ENCODE peak calls at places on chromosome 10, in six cellular contexts. R, X, Q, G, P and Y are unnamed samples.

GRCh38 chr10:103739039-103739764 is 116.2 kb downstream of the SH3PXD2A start:
- DNase-seq in R (peak), X (peak), Q (peak), G (peak), P (peak), Y (peak)

GRCh38 chr10:25578061-25578460 is 356.0 kb upstream of the MYO3A start:
- DNase-seq in R (no peak), X (no peak), Q (no peak), G (no peak), P (no peak), Y (no peak)

GRCh38 chr10:129464251-129464650 is 2.8 kb upstream of the MGMT start:
- DNase-seq in R (no peak), X (no peak), Q (no peak), G (no peak), P (no peak), Y (no peak)

GRCh38 chr10:77774940-77775391 is 137.4 kb upstream of the KCNMA1 start:
- DNase-seq in R (no peak), X (peak), Q (no peak), G (no peak), P (no peak), Y (peak)

GRCh38 chr10:102785818-102786217 is 42.1 kb downstream of the WBP1L start:
- DNase-seq in R (no peak), X (peak), Q (no peak), G (peak), P (no peak), Y (no peak)

GRCh38 chr10:78337646-78338391 is 304.2 kb downstream of the RPS24 start:
- DNase-seq in R (peak), X (peak), Q (no peak), G (no peak), P (no peak), Y (no peak)

GRCh38 chr10:31157125-31157983 is 125.7 kb upstream of the ZNF438 start:
- DNase-seq in R (peak), X (peak), Q (peak), G (peak), P (peak), Y (no peak)

GRCh38 chr10:131804551-131805295 is 96.1 kb upstream of the PPP2R2D start:
- DNase-seq in R (no peak), X (no peak), Q (no peak), G (no peak), P (no peak), Y (no peak)

GRCh38 chr10:17029581-17030271 is 99.9 kb downstream of the CUBN start:
- DNase-seq in R (peak), X (peak), Q (no peak), G (peak), P (peak), Y (peak)

GRCh38 chr10:122495406-122496340 is 34.3 kb downstream of the HTRA1 start:
- DNase-seq in R (no peak), X (no peak), Q (peak), G (peak), P (no peak), Y (peak)

GRCh38 chr10:65548046-65548445 is 1377.8 kb upstream of the LRRTM3 start:
- DNase-seq in R (no peak), X (no peak), Q (no peak), G (no peak), P (no peak), Y (peak)

GRCh38 chr10:248307-248706 is 113.1 kb downstream of the ZMYND11 start:
- DNase-seq in R (no peak), X (no peak), Q (no peak), G (no peak), P (no peak), Y (no peak)

GRCh38 chr10:129637841-129638240 is 170.8 kb downstream of the MGMT start:
- DNase-seq in R (no peak), X (no peak), Q (no peak), G (no peak), P (no peak), Y (no peak)

GRCh38 chr10:6603142-6604125 is 23.4 kb upstream of the PRKCQ start:
- DNase-seq in R (no peak), X (no peak), Q (no peak), G (no peak), P (no peak), Y (no peak)

GRCh38 chr10:33799281-33799943 is 464.9 kb upstream of the NRP1 start:
- DNase-seq in R (peak), X (no peak), Q (no peak), G (no peak), P (no peak), Y (no peak)

GRCh38 chr10:70381491-70382421 is 669 bp downstream of the LRRC20 start:
- DNase-seq in R (no peak), X (peak), Q (no peak), G (no peak), P (peak), Y (peak)

GRCh38 chr10:59397971-59398370 is 35.6 kb upstream of the FAM13C start:
- DNase-seq in R (no peak), X (peak), Q (no peak), G (no peak), P (no peak), Y (no peak)

GRCh38 chr10:59391060-59391459 is 28.7 kb upstream of the FAM13C start:
- DNase-seq in R (no peak), X (no peak), Q (no peak), G (no peak), P (no peak), Y (no peak)

GRCh38 chr10:59395984-59396383 is 33.6 kb upstream of the FAM13C start:
- DNase-seq in R (no peak), X (no peak), Q (no peak), G (no peak), P (no peak), Y (no peak)

GRCh38 chr10:59388577-59388976 is 26.2 kb upstream of the FAM13C start:
- DNase-seq in R (no peak), X (no peak), Q (no peak), G (no peak), P (no peak), Y (no peak)

DNA sequence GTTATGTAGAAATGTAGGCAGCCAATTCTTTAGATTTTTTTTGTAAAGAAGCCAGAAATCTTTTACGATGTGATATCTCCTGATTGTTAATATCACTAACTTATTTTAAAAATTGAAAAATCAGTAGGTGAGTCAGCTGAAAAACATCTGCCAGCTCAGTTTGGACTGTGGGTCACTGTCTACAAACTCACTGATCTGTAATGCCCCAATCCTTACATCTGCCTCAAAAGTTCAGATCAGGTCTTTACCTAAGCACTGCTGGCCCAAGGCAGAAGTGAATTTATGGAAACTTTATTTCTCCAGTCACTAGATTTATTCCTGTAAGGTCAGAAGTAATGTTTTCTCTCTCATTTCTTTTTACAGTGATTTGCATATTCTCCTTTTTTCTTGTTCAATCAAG is 31.0 kb upstream of the FAM13C start:
- DNase-seq in R (no peak), X (peak), Q (no peak), G (no peak), P (no peak), Y (peak)
- TF ChIP-seq CTCF in R (no peak), X (no peak), Q (no peak), G (no peak), P (no peak), Y (no peak)

GRCh38 chr10:118595064-118595420 is 406 bp downstream of the PRLHR start:
- DNase-seq in R (no peak), X (no peak), Q (no peak), G (no peak), P (no peak), Y (no peak)

GRCh38 chr10:118596426-118597124 is 1.1 kb upstream of the PRLHR start:
- DNase-seq in R (no peak), X (no peak), Q (no peak), G (no peak), P (no peak), Y (no peak)

GRCh38 chr10:118592675-118593330 is 2.6 kb downstream of the PRLHR start:
- DNase-seq in R (no peak), X (no peak), Q (no peak), G (no peak), P (no peak), Y (no peak)

GRCh38 chr10:118595598-118596425 is at the start of gene PRLHR:
- DNase-seq in R (no peak), X (peak), Q (no peak), G (no peak), P (peak), Y (peak)

GRCh38 chr10:118594392-118595063 is 920 bp downstream of the PRLHR start:
- DNase-seq in R (no peak), X (peak), Q (no peak), G (peak), P (peak), Y (peak)
- TF ChIP-seq CTCF in R (peak), X (peak), Q (peak), G (peak), P (peak), Y (peak)

GRCh38 chr10:11724938-11725776 is 17.0 kb upstream of the ECHDC3 start:
- DNase-seq in R (peak), X (peak), Q (no peak), G (peak), P (peak), Y (peak)
- TF ChIP-seq CTCF in R (peak), X (peak), Q (peak), G (peak), P (peak), Y (peak)

GRCh38 chr10:91091780-91092179 is 128.7 kb upstream of the PCGF5 start:
- DNase-seq in R (no peak), X (no peak), Q (no peak), G (no peak), P (no peak), Y (no peak)

GRCh38 chr10:91088300-91089140 is 131.9 kb upstream of the PCGF5 start:
- DNase-seq in R (peak), X (peak), Q (no peak), G (no peak), P (no peak), Y (peak)

GRCh38 chr10:91096263-91096662 is 124.2 kb upstream of the PCGF5 start:
- DNase-seq in R (no peak), X (no peak), Q (no peak), G (no peak), P (no peak), Y (no peak)

DNA sequence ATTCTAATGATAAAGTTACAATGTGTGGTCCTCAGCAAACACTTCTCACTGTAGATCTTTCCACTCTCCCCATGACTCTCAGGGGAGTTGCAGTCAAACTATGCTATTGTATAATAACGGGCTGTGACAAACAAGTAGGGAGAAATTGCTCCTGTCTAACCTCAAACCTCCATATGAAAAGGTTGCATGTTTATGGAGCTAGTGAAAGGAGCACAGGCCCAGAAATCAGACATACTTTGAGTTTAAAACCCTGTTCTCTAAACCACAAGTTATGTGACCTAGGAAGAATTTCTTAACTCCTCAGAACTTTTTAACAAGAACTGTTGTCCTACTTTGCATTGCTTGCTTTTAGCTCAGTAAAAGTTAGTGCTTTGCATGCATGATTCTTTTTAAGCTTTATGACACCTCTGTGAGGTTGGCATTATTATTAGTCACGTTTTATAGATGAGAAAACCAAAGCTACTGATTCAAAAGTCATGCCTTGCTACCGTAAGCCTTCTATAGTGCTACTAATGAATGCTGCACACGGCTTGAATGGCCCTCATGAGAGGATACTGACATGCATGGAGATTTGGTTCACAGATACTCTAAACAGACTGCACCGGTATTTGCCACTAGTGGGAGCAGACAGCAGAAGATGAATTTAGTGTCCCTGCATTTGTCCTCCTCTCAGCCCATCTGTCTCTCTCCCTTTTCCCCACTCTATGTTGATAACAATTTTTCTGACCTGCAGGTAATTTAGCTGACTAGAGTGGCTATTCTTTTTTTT is 129.5 kb upstream of the PCGF5 start:
- DNase-seq in R (peak), X (no peak), Q (no peak), G (no peak), P (no peak), Y (peak)
- TF ChIP-seq CTCF in R (peak), X (peak), Q (peak), G (peak), P (no peak), Y (peak)

DNA sequence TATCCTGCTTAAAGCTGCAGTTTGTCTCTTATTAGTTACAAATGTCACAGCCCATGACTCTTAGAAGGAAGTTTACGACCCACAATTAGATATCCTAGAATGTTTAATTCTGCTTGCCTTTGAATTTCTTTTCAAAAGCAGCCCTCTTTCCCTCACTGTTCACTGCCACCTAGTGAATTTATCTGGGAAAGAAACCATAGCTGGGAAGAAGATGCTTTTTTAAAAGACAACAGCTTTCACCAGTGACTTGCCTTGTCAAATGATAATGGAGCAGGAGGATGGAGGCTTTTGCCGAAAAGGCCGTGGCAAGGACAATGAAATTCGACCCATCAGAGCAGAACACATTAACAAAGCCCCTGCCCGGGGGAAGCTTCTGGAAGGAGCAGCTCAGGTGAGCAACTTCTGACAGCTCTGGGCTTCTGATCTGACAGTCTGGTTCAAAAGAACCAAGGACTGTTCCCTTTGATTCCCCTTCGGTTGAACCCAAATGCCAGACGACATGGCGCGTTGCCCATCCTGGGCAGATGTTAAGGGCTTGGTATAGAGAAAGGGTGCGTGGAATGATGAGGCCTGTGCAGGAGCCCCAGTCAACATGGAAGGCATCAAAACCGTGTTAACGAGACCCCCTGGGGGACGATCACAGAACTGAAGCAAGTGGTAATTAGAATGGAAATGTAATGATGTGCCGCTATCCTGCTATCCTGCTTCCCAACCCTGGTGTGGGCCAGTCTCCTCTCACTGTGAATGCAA is 236.8 kb downstream of the FRMD4A start:
- DNase-seq in R (peak), X (peak), Q (peak), G (no peak), P (peak), Y (peak)
- TF ChIP-seq CTCF in R (peak), X (peak), Q (peak), G (peak), P (peak), Y (peak)

GRCh38 chr10:125003146-125003900 is 61.4 kb downstream of the ZRANB1 start:
- DNase-seq in R (no peak), X (no peak), Q (no peak), G (no peak), P (no peak), Y (no peak)
- TF ChIP-seq CTCF in R (peak), X (no peak), Q (no peak), G (no peak), P (no peak), Y (peak)